ENCODE peak calls at places on chromosomes 2 and 18, in five cellular contexts. One of them, this sample, is unnamed.

GRCh38 chr2:200148366-200148765 is 158.1 kb upstream of the SPATS2L start:
- DNase-seq in K562: no peak
- DNase-seq in SK-N-SH: no peak
- DNase-seq in HCT116: no peak
- DNase-seq in HepG2: no peak
- DNase-seq in this sample: no peak

GRCh38 chr2:20171445-20171977 is 53.4 kb downstream of the SDC1 start:
- DNase-seq in HCT116: no peak
- DNase-seq in HepG2: peak
- DNase-seq in K562: no peak
- DNase-seq in SK-N-SH: peak
- DNase-seq in this sample: no peak

GRCh38 chr2:201347154-201347553 is 10.0 kb downstream of the FLACC1 start:
- DNase-seq in K562: no peak
- DNase-seq in HCT116: no peak
- DNase-seq in HepG2: no peak
- DNase-seq in SK-N-SH: no peak
- DNase-seq in this sample: no peak

GRCh38 chr2:12686708-12687107 is 30.0 kb upstream of the TRIB2 start:
- DNase-seq in HCT116: no peak
- DNase-seq in SK-N-SH: no peak
- DNase-seq in K562: no peak
- DNase-seq in HepG2: no peak
- DNase-seq in this sample: no peak

GRCh38 chr2:209469481-209469880 is 45.6 kb downstream of the MAP2 start:
- DNase-seq in SK-N-SH: no peak
- DNase-seq in HepG2: no peak
- DNase-seq in HCT116: no peak
- DNase-seq in K562: no peak
- DNase-seq in this sample: no peak

GRCh38 chr2:1872602-1873183 is 128.4 kb upstream of the PXDN start:
- DNase-seq in K562: no peak
- DNase-seq in SK-N-SH: no peak
- DNase-seq in HepG2: no peak
- DNase-seq in HCT116: no peak
- DNase-seq in this sample: no peak

GRCh38 chr2:26009567-26009963 is 24.3 kb upstream of the RAB10 start:
- DNase-seq in HCT116: no peak
- DNase-seq in K562: no peak
- DNase-seq in SK-N-SH: no peak
- DNase-seq in HepG2: no peak
- DNase-seq in this sample: no peak

GRCh38 chr2:187877391-187877790 is 323.2 kb upstream of the TFPI start:
- DNase-seq in HepG2: no peak
- DNase-seq in SK-N-SH: no peak
- DNase-seq in K562: no peak
- DNase-seq in HCT116: no peak
- DNase-seq in this sample: no peak

GRCh38 chr2:176181551-176181950 is 6.9 kb upstream of the HOXD1 start:
- DNase-seq in HepG2: no peak
- DNase-seq in HCT116: no peak
- DNase-seq in K562: no peak
- DNase-seq in SK-N-SH: no peak
- DNase-seq in this sample: no peak

GRCh38 chr2:118249531-118249930 is 161.3 kb downstream of the INSIG2 start:
- DNase-seq in K562: no peak
- DNase-seq in HepG2: no peak
- DNase-seq in SK-N-SH: no peak
- DNase-seq in HCT116: no peak
- DNase-seq in this sample: no peak

GRCh38 chr2:32425719-32426141 is 68.9 kb downstream of the BIRC6 start:
- DNase-seq in HepG2: no peak
- DNase-seq in SK-N-SH: no peak
- DNase-seq in K562: no peak
- DNase-seq in HCT116: no peak
- DNase-seq in this sample: no peak
- TF ChIP-seq JUND in HepG2: no peak
- TF ChIP-seq JUND in SK-N-SH: no peak
- TF ChIP-seq JUND in K562: no peak
- TF ChIP-seq JUND in HCT116: no peak
- TF ChIP-seq JUND in this sample: no peak

GRCh38 chr18:57854726-57855125 is 51.6 kb upstream of the ATP8B1 start:
- DNase-seq in K562: no peak
- DNase-seq in HCT116: no peak
- DNase-seq in SK-N-SH: no peak
- DNase-seq in HepG2: no peak
- DNase-seq in this sample: no peak

GRCh38 chr18:57863706-57864105 is 60.6 kb upstream of the ATP8B1 start:
- DNase-seq in HCT116: no peak
- DNase-seq in HepG2: no peak
- DNase-seq in SK-N-SH: no peak
- DNase-seq in K562: no peak
- DNase-seq in this sample: no peak

GRCh38 chr18:57856707-57857280 is 53.7 kb upstream of the ATP8B1 start:
- DNase-seq in HepG2: no peak
- DNase-seq in HCT116: no peak
- DNase-seq in SK-N-SH: no peak
- DNase-seq in K562: no peak
- DNase-seq in this sample: no peak

GRCh38 chr18:57856128-57856527 is 53.0 kb upstream of the ATP8B1 start:
- DNase-seq in SK-N-SH: no peak
- DNase-seq in HCT116: no peak
- DNase-seq in K562: no peak
- DNase-seq in HepG2: no peak
- DNase-seq in this sample: no peak

GRCh38 chr18:57859314-57859713 is 56.2 kb upstream of the ATP8B1 start:
- DNase-seq in HCT116: peak
- DNase-seq in HepG2: peak
- DNase-seq in SK-N-SH: no peak
- DNase-seq in K562: peak
- DNase-seq in this sample: peak
- TF ChIP-seq JUND in HCT116: no peak
- TF ChIP-seq JUND in HepG2: no peak
- TF ChIP-seq JUND in SK-N-SH: no peak
- TF ChIP-seq JUND in K562: no peak
- TF ChIP-seq JUND in this sample: no peak

DNA sequence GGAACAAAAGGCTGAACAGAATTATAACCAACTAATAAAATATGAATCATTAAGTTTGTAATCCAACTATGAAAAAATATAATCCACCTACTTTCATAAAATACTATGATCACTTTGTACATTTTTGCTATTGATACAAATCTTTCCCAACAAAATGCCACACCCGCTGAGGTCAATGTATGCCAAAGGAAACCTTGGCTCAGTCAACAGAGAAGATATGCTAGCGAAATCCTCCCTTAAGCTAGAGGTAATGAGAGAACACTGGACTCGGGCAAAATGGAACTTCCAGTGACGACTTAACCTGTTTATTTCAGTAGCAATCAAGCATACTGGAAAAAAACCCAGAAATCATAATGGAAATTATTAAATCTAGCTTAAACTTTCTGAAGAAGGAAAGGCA is 81.5 kb downstream of the NOL10 start:
- DNase-seq in K562: no peak
- DNase-seq in SK-N-SH: no peak
- DNase-seq in HepG2: no peak
- DNase-seq in HCT116: no peak
- DNase-seq in this sample: no peak
- TF ChIP-seq JUND in K562: no peak
- TF ChIP-seq JUND in SK-N-SH: no peak
- TF ChIP-seq JUND in HepG2: no peak
- TF ChIP-seq JUND in HCT116: no peak
- TF ChIP-seq JUND in this sample: no peak

DNA sequence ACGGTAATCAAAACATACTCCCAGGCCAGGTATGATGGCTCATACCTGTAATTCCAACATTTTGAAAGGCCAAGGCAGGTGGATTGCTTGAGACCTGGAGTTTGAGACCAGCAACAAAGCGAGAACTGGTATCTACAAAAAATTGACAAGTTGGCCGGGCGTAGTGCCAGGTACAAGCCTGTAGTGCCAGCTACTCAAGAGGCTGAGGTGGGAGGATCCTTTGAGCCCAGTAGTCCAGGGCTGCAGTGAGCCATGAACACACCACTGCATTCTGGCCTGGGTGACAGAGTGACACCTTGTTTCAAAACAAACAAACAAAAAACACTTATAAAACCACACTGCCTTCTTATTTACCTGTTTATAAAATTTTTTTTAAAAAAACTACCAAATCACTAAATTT is 80.8 kb downstream of the GAREM1 start:
- DNase-seq in HCT116: no peak
- DNase-seq in HepG2: no peak
- DNase-seq in SK-N-SH: no peak
- DNase-seq in K562: no peak
- DNase-seq in this sample: no peak
- TF ChIP-seq JUND in HCT116: no peak
- TF ChIP-seq JUND in HepG2: no peak
- TF ChIP-seq JUND in SK-N-SH: no peak
- TF ChIP-seq JUND in K562: no peak
- TF ChIP-seq JUND in this sample: no peak

GRCh38 chr2:178016612-178017011 is 56.0 kb downstream of the PDE11A start:
- DNase-seq in SK-N-SH: no peak
- DNase-seq in HCT116: no peak
- DNase-seq in HepG2: no peak
- DNase-seq in K562: no peak
- DNase-seq in this sample: no peak
- TF ChIP-seq JUND in SK-N-SH: no peak
- TF ChIP-seq JUND in HCT116: no peak
- TF ChIP-seq JUND in HepG2: no peak
- TF ChIP-seq JUND in K562: no peak
- TF ChIP-seq JUND in this sample: no peak

GRCh38 chr18:28153485-28154065 is 23.4 kb downstream of the CDH2 start:
- DNase-seq in HCT116: no peak
- DNase-seq in SK-N-SH: no peak
- DNase-seq in HepG2: no peak
- DNase-seq in K562: no peak
- DNase-seq in this sample: no peak

GRCh38 chr18:28163201-28163778 is 13.6 kb downstream of the CDH2 start:
- DNase-seq in HCT116: no peak
- DNase-seq in HepG2: no peak
- DNase-seq in SK-N-SH: no peak
- DNase-seq in K562: no peak
- DNase-seq in this sample: no peak

GRCh38 chr18:28161608-28162599 is 15.0 kb downstream of the CDH2 start:
- DNase-seq in HepG2: peak
- DNase-seq in SK-N-SH: no peak
- DNase-seq in K562: no peak
- DNase-seq in HCT116: no peak
- DNase-seq in this sample: no peak

GRCh38 chr18:28159055-28159454 is 17.9 kb downstream of the CDH2 start:
- DNase-seq in HepG2: no peak
- DNase-seq in K562: no peak
- DNase-seq in SK-N-SH: no peak
- DNase-seq in HCT116: no peak
- DNase-seq in this sample: no peak

DNA sequence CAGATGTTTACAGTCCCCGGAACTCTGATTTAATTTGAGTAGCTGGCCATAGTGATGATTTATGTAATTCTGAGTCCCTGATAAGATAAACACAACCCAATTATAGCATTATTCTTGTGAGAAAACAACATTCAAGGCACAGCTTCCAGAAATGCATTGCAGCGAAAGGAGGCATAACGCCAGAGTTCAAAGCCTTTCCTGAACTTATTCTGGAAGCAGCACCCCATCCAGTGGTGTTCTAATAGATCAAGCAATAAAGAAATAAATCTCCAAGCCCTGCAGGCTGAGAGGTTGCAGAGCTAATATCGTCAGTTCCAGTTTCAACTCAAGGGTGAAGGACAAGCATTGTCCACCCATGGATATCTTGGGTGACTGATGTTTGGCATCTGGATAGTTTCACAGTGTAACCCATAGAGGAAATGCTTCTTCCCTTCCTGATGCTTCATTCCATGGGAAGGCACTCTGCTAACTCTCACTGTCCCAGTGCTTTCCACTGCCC is 18.8 kb downstream of the CDH2 start:
- DNase-seq in HepG2: no peak
- DNase-seq in SK-N-SH: peak
- DNase-seq in K562: no peak
- DNase-seq in HCT116: no peak
- DNase-seq in this sample: no peak
- TF ChIP-seq JUND in HepG2: no peak
- TF ChIP-seq JUND in SK-N-SH: no peak
- TF ChIP-seq JUND in K562: no peak
- TF ChIP-seq JUND in HCT116: no peak
- TF ChIP-seq JUND in this sample: no peak

GRCh38 chr2:17331636-17332035 is 186.6 kb downstream of the RAD51AP2 start:
- DNase-seq in SK-N-SH: no peak
- DNase-seq in HCT116: no peak
- DNase-seq in K562: no peak
- DNase-seq in HepG2: no peak
- DNase-seq in this sample: no peak
- TF ChIP-seq JUND in SK-N-SH: no peak
- TF ChIP-seq JUND in HCT116: no peak
- TF ChIP-seq JUND in K562: no peak
- TF ChIP-seq JUND in HepG2: no peak
- TF ChIP-seq JUND in this sample: no peak

GRCh38 chr2:70766357-70767093 is 1.5 kb downstream of the ADD2 start:
- DNase-seq in K562: no peak
- DNase-seq in HCT116: no peak
- DNase-seq in HepG2: no peak
- DNase-seq in SK-N-SH: no peak
- DNase-seq in this sample: no peak

GRCh38 chr2:70767699-70768584 is at the start of gene ADD2:
- DNase-seq in HepG2: no peak
- DNase-seq in SK-N-SH: peak
- DNase-seq in K562: peak
- DNase-seq in HCT116: no peak
- DNase-seq in this sample: no peak

GRCh38 chr2:70768585-70769085 is 635 bp upstream of the ADD2 start:
- DNase-seq in K562: no peak
- DNase-seq in HepG2: no peak
- DNase-seq in SK-N-SH: no peak
- DNase-seq in HCT116: no peak
- DNase-seq in this sample: no peak

GRCh38 chr2:70765507-70765906 is 2.5 kb downstream of the ADD2 start:
- DNase-seq in HepG2: no peak
- DNase-seq in SK-N-SH: no peak
- DNase-seq in HCT116: no peak
- DNase-seq in K562: no peak
- DNase-seq in this sample: no peak

GRCh38 chr2:70767094-70767698 is 804 bp downstream of the ADD2 start:
- DNase-seq in SK-N-SH: peak
- DNase-seq in HepG2: no peak
- DNase-seq in HCT116: no peak
- DNase-seq in K562: peak
- DNase-seq in this sample: no peak
- TF ChIP-seq JUND in SK-N-SH: no peak
- TF ChIP-seq JUND in HepG2: no peak
- TF ChIP-seq JUND in HCT116: no peak
- TF ChIP-seq JUND in K562: no peak
- TF ChIP-seq JUND in this sample: no peak